ENCODE peak calls at places on chromosomes 16 and 17, in four cellular contexts. U is putamen, H is ACHN, Q is HCEC 1CT. V is an unnamed sample.

GRCh38 chr17:82957469-82957795 is 117.6 kb upstream of the ZNF750 start:
- DNase-seq in U (no peak), H (no peak), Q (no peak), V (no peak)

GRCh38 chr16:31094424-31095120 is at the start of gene VKORC1:
- DNase-seq in U (peak; percentile 95), H (peak; percentile 100), Q (peak; percentile 99), V (peak; percentile 85)

GRCh38 chr17:34675143-34675542 is 95.8 kb downstream of the TMEM132E start:
- DNase-seq in U (no peak), H (no peak), Q (no peak), V (no peak)

GRCh38 chr17:2042355-2042929 is 620 bp downstream of the OVCA2 start:
- DNase-seq in U (no peak), H (peak; percentile 65), Q (peak; percentile 39), V (no peak)

GRCh38 chr17:16377804-16378400 is 3.0 kb upstream of the UBB start:
- DNase-seq in U (peak; percentile 81), H (no peak), Q (peak; percentile 27), V (no peak)

GRCh38 chr17:64131606-64132270 is 1.8 kb upstream of the ERN1 start:
- DNase-seq in U (no peak), H (no peak), Q (no peak), V (no peak)

GRCh38 chr16:66382171-66382965 is 15.9 kb downstream of the CDH5 start:
- DNase-seq in U (no peak), H (peak; percentile 96), Q (peak; percentile 39), V (no peak)

GRCh38 chr16:85908444-85908843 is 9.5 kb downstream of the IRF8 start:
- DNase-seq in U (no peak), H (no peak), Q (no peak), V (no peak)

GRCh38 chr17:35728551-35728950 is 2.9 kb upstream of the RASL10B start:
- DNase-seq in U (no peak), H (no peak), Q (no peak), V (no peak)

GRCh38 chr17:33436321-33436720 is 143.2 kb upstream of the ASIC2 start:
- DNase-seq in U (no peak), H (peak; percentile 13), Q (no peak), V (no peak)

GRCh38 chr17:62718420-62718819 is 89.7 kb downstream of the MARCHF10 start:
- DNase-seq in U (no peak), H (peak; percentile 51), Q (no peak), V (no peak)

GRCh38 chr16:27973678-27974077 is 89.8 kb downstream of the GSG1L start:
- DNase-seq in U (no peak), H (no peak), Q (no peak), V (no peak)

GRCh38 chr17:63311416-63311937 is 134.6 kb downstream of the CYB561 start:
- DNase-seq in U (no peak), H (no peak), Q (no peak), V (no peak)

GRCh38 chr16:19717319-19717718 is 708 bp downstream of the KNOP1 start:
- DNase-seq in U (no peak), H (no peak), Q (peak; percentile 28), V (no peak)

GRCh38 chr17:64687959-64688358 is 25.9 kb upstream of the SMURF2 start:
- DNase-seq in U (no peak), H (no peak), Q (peak; percentile 94), V (no peak)

GRCh38 chr17:6797718-6798351 is 21.8 kb downstream of the FBXO39 start:
- DNase-seq in U (no peak), H (no peak), Q (no peak), V (no peak)

GRCh38 chr16:12917653-12918052 is 16.3 kb downstream of the SHISA9 start:
- DNase-seq in U (no peak), H (peak; percentile 79), Q (no peak), V (no peak)

GRCh38 chr16:55561319-55561848 is 5.1 kb upstream of the CAPNS2 start:
- DNase-seq in U (no peak), H (no peak), Q (no peak), V (no peak)

GRCh38 chr17:79979841-79980215 is 55.8 kb downstream of the TBC1D16 start:
- DNase-seq in U (no peak), H (no peak), Q (no peak), V (no peak)